ENCODE peak calls at places on chromosomes 1 and 21, in four cellular contexts. One of them, this sample, is unnamed.

GRCh38 chr1:39886757-39887231 is 3.5 kb upstream of the TRIT1 start:
- DNase-seq in GM12878: no peak
- DNase-seq in WTC11: no peak
- DNase-seq in K562: no peak
- DNase-seq in this sample: no peak

GRCh38 chr1:204376919-204377799 is 17.4 kb upstream of the PLEKHA6 start:
- DNase-seq in GM12878: no peak
- DNase-seq in WTC11: no peak
- DNase-seq in K562: no peak
- DNase-seq in this sample: peak; percentile 79

GRCh38 chr1:43285269-43285986 is at the start of gene C1orf210:
- DNase-seq in GM12878: no peak
- DNase-seq in WTC11: peak; percentile 98
- DNase-seq in K562: peak; percentile 86
- DNase-seq in this sample: peak; percentile 62

GRCh38 chr1:119778886-119779560 is 10.3 kb upstream of the HMGCS2 start:
- DNase-seq in GM12878: no peak
- DNase-seq in WTC11: no peak
- DNase-seq in K562: no peak
- DNase-seq in this sample: no peak

GRCh38 chr1:228104526-228105251 is 1.6 kb upstream of the C1orf35 start:
- DNase-seq in GM12878: no peak
- DNase-seq in WTC11: no peak
- DNase-seq in K562: peak; percentile 4
- DNase-seq in this sample: no peak

GRCh38 chr1:9892563-9893528 is 17.2 kb downstream of the CTNNBIP1 start:
- DNase-seq in GM12878: no peak
- DNase-seq in WTC11: no peak
- DNase-seq in K562: no peak
- DNase-seq in this sample: no peak

GRCh38 chr1:78687914-78688313 is 38.3 kb downstream of the IFI44 start:
- DNase-seq in GM12878: no peak
- DNase-seq in WTC11: no peak
- DNase-seq in K562: no peak
- DNase-seq in this sample: no peak

GRCh38 chr1:222928212-222928611 is 113.4 kb downstream of the DISP1 start:
- DNase-seq in GM12878: no peak
- DNase-seq in WTC11: peak; percentile 65
- DNase-seq in K562: no peak
- DNase-seq in this sample: peak; percentile 49

GRCh38 chr1:223549740-223550139 is 115.8 kb downstream of the CAPN8 start:
- DNase-seq in GM12878: no peak
- DNase-seq in WTC11: no peak
- DNase-seq in K562: no peak
- DNase-seq in this sample: no peak

GRCh38 chr1:54400321-54400720 is 5.9 kb downstream of the SSBP3 start:
- DNase-seq in GM12878: no peak
- DNase-seq in WTC11: no peak
- DNase-seq in K562: no peak
- DNase-seq in this sample: no peak

GRCh38 chr1:63294797-63295594 is 27.4 kb upstream of the FOXD3 start:
- DNase-seq in GM12878: no peak
- DNase-seq in WTC11: no peak
- DNase-seq in K562: no peak
- DNase-seq in this sample: no peak

GRCh38 chr1:65510961-65511360 is 90.5 kb downstream of the LEPR start:
- DNase-seq in GM12878: no peak
- DNase-seq in WTC11: no peak
- DNase-seq in K562: no peak
- DNase-seq in this sample: no peak

GRCh38 chr1:209870151-209870831 is 42.5 kb downstream of the UTP25 start:
- DNase-seq in GM12878: no peak
- DNase-seq in WTC11: no peak
- DNase-seq in K562: no peak
- DNase-seq in this sample: no peak

GRCh38 chr1:179550753-179551682 is 24.7 kb downstream of the NPHS2 start:
- DNase-seq in GM12878: peak; percentile 26
- DNase-seq in WTC11: no peak
- DNase-seq in K562: no peak
- DNase-seq in this sample: peak; percentile 23

GRCh38 chr1:27575861-27576331 is 28.0 kb downstream of the AHDC1 start:
- DNase-seq in GM12878: no peak
- DNase-seq in WTC11: peak; percentile 80
- DNase-seq in K562: peak; percentile 69
- DNase-seq in this sample: peak; percentile 40

GRCh38 chr1:58465825-58466617 is 80.5 kb downstream of the OMA1 start:
- DNase-seq in GM12878: no peak
- DNase-seq in WTC11: no peak
- DNase-seq in K562: no peak
- DNase-seq in this sample: no peak

GRCh38 chr1:91920001-91920400 is 29.2 kb upstream of the BRDT start:
- DNase-seq in GM12878: no peak
- DNase-seq in WTC11: no peak
- DNase-seq in K562: no peak
- DNase-seq in this sample: no peak

GRCh38 chr21:16533692-16534407 is 804.1 kb downstream of the USP25 start:
- DNase-seq in GM12878: no peak
- DNase-seq in WTC11: no peak
- DNase-seq in K562: no peak
- DNase-seq in this sample: no peak

GRCh38 chr21:45003331-45004058 is 63.7 kb downstream of the SLX9 start:
- DNase-seq in GM12878: no peak
- DNase-seq in WTC11: peak; percentile 7
- DNase-seq in K562: no peak
- DNase-seq in this sample: peak; percentile 19

GRCh38 chr1:8412183-8412831 is 94.4 kb downstream of the SLC45A1 start:
- DNase-seq in GM12878: no peak
- DNase-seq in WTC11: no peak
- DNase-seq in K562: no peak
- DNase-seq in this sample: no peak

GRCh38 chr1:199009447-199009846 is 370.6 kb downstream of the PTPRC start:
- DNase-seq in GM12878: peak; percentile 48
- DNase-seq in WTC11: no peak
- DNase-seq in K562: no peak
- DNase-seq in this sample: no peak

GRCh38 chr1:84253891-84254290 is 47.6 kb upstream of the SAMD13 start:
- DNase-seq in GM12878: no peak
- DNase-seq in WTC11: no peak
- DNase-seq in K562: no peak
- DNase-seq in this sample: peak; percentile 46

GRCh38 chr1:243855616-243856318 is 5.7 kb upstream of the AKT3 start:
- DNase-seq in GM12878: no peak
- DNase-seq in WTC11: no peak
- DNase-seq in K562: no peak
- DNase-seq in this sample: no peak

GRCh38 chr1:248844526-248844925 is 6.5 kb downstream of the ZNF672 start:
- DNase-seq in GM12878: no peak
- DNase-seq in WTC11: no peak
- DNase-seq in K562: no peak
- DNase-seq in this sample: no peak

GRCh38 chr1:164813781-164814180 is 254.8 kb downstream of the PBX1 start:
- DNase-seq in GM12878: no peak
- DNase-seq in WTC11: no peak
- DNase-seq in K562: no peak
- DNase-seq in this sample: no peak

GRCh38 chr1:165409957-165410356 is 35.0 kb downstream of the RXRG start:
- DNase-seq in GM12878: no peak
- DNase-seq in WTC11: no peak
- DNase-seq in K562: no peak
- DNase-seq in this sample: no peak

GRCh38 chr1:68229927-68230812 is 2.2 kb downstream of the WLS start:
- DNase-seq in GM12878: no peak
- DNase-seq in WTC11: no peak
- DNase-seq in K562: no peak
- DNase-seq in this sample: no peak
- TF ChIP-seq ETV6 in GM12878: no peak
- TF ChIP-seq ETV6 in WTC11: no peak
- TF ChIP-seq ETV6 in K562: no peak
- TF ChIP-seq ETV6 in this sample: no peak

DNA sequence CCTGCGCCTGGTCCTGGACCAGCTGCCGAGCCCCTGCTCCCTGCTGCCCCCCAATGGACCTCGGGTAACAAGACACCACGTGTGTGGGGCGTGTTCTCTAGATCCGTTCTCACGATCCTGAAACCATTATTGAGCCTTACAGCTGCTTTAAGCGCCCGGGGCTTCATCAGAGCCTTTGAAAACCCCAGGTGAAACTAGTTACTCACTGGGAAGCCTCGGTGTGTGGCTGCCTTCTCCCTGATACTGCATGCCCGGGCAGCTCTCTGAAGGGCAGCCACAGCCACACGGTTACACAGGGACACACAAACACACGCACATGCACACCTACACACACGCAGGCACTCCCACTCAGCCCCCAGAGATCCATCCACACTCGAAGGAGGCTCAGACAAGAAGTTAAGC is 5.3 kb downstream of the HES2 start:
- DNase-seq in GM12878: peak; percentile 39
- DNase-seq in WTC11: peak; percentile 86
- DNase-seq in K562: peak; percentile 82
- DNase-seq in this sample: peak; percentile 49
- TF ChIP-seq ETV6 in GM12878: no peak
- TF ChIP-seq ETV6 in WTC11: no peak
- TF ChIP-seq ETV6 in K562: no peak
- TF ChIP-seq ETV6 in this sample: no peak

GRCh38 chr1:61097326-61097725 is 15.0 kb downstream of the NFIA start:
- DNase-seq in GM12878: no peak
- DNase-seq in WTC11: no peak
- DNase-seq in K562: no peak
- DNase-seq in this sample: no peak
- TF ChIP-seq ETV6 in GM12878: no peak
- TF ChIP-seq ETV6 in WTC11: no peak
- TF ChIP-seq ETV6 in K562: no peak
- TF ChIP-seq ETV6 in this sample: no peak

GRCh38 chr1:206658264-206658980 is 23.1 kb downstream of the DYRK3 start:
- DNase-seq in GM12878: no peak
- DNase-seq in WTC11: peak; percentile 79
- DNase-seq in K562: peak; percentile 92
- DNase-seq in this sample: no peak
- TF ChIP-seq ETV6 in GM12878: no peak
- TF ChIP-seq ETV6 in WTC11: no peak
- TF ChIP-seq ETV6 in K562: no peak
- TF ChIP-seq ETV6 in this sample: no peak

GRCh38 chr1:30977511-30977910 is 69.0 kb upstream of the SDC3 start:
- DNase-seq in GM12878: no peak
- DNase-seq in WTC11: no peak
- DNase-seq in K562: no peak
- DNase-seq in this sample: no peak

GRCh38 chr1:30975217-30975616 is 66.7 kb upstream of the SDC3 start:
- DNase-seq in GM12878: no peak
- DNase-seq in WTC11: no peak
- DNase-seq in K562: no peak
- DNase-seq in this sample: peak; percentile 62

GRCh38 chr1:30976143-30976542 is 67.6 kb upstream of the SDC3 start:
- DNase-seq in GM12878: no peak
- DNase-seq in WTC11: no peak
- DNase-seq in K562: no peak
- DNase-seq in this sample: no peak

GRCh38 chr1:30974536-30974935 is 66.0 kb upstream of the SDC3 start:
- DNase-seq in GM12878: no peak
- DNase-seq in WTC11: no peak
- DNase-seq in K562: no peak
- DNase-seq in this sample: no peak

GRCh38 chr1:30977105-30977504 is 68.5 kb upstream of the SDC3 start:
- DNase-seq in GM12878: no peak
- DNase-seq in WTC11: no peak
- DNase-seq in K562: no peak
- DNase-seq in this sample: peak; percentile 27
- TF ChIP-seq ETV6 in GM12878: no peak
- TF ChIP-seq ETV6 in WTC11: no peak
- TF ChIP-seq ETV6 in K562: no peak
- TF ChIP-seq ETV6 in this sample: no peak